ENCODE peak calls at places on chromosomes 5 and 9, in six cellular contexts. One of them, this sample, is unnamed.

GRCh38 chr9:96069821-96070220 is 194.3 kb downstream of the ERCC6L2 start:
- DNase-seq in CD8-positive, alpha-beta T cell: no peak
- DNase-seq in CD4-positive, alpha-beta T cell: no peak
- DNase-seq in PC-3: no peak
- DNase-seq in kidney epithelial cell: no peak
- DNase-seq in WERI-Rb-1: no peak
- DNase-seq in this sample: no peak

GRCh38 chr5:43294226-43294625 is 19.0 kb downstream of the HMGCS1 start:
- DNase-seq in PC-3: peak; percentile 61
- DNase-seq in CD8-positive, alpha-beta T cell: no peak
- DNase-seq in kidney epithelial cell: no peak
- DNase-seq in CD4-positive, alpha-beta T cell: no peak
- DNase-seq in WERI-Rb-1: no peak
- DNase-seq in this sample: no peak

GRCh38 chr9:10045598-10045997 is 567.2 kb downstream of the PTPRD start:
- DNase-seq in CD8-positive, alpha-beta T cell: no peak
- DNase-seq in WERI-Rb-1: no peak
- DNase-seq in PC-3: peak; percentile 28
- DNase-seq in kidney epithelial cell: no peak
- DNase-seq in CD4-positive, alpha-beta T cell: no peak
- DNase-seq in this sample: no peak

GRCh38 chr5:90096415-90097081 is 313.0 kb downstream of the CETN3 start:
- DNase-seq in CD8-positive, alpha-beta T cell: no peak
- DNase-seq in PC-3: peak; percentile 91
- DNase-seq in kidney epithelial cell: peak; percentile 48
- DNase-seq in CD4-positive, alpha-beta T cell: no peak
- DNase-seq in WERI-Rb-1: no peak
- DNase-seq in this sample: no peak

GRCh38 chr5:135657536-135658307 is 78.9 kb upstream of the CXCL14 start:
- DNase-seq in kidney epithelial cell: no peak
- DNase-seq in CD4-positive, alpha-beta T cell: no peak
- DNase-seq in WERI-Rb-1: no peak
- DNase-seq in CD8-positive, alpha-beta T cell: no peak
- DNase-seq in PC-3: no peak
- DNase-seq in this sample: no peak

GRCh38 chr9:5448016-5448415 is 2.3 kb upstream of the CD274 start:
- DNase-seq in WERI-Rb-1: no peak
- DNase-seq in CD8-positive, alpha-beta T cell: no peak
- DNase-seq in PC-3: no peak
- DNase-seq in kidney epithelial cell: no peak
- DNase-seq in CD4-positive, alpha-beta T cell: no peak
- DNase-seq in this sample: no peak

GRCh38 chr5:1594336-1595106 is 70.8 kb upstream of the LPCAT1 start:
- DNase-seq in CD8-positive, alpha-beta T cell: peak; percentile 91
- DNase-seq in kidney epithelial cell: peak; percentile 21
- DNase-seq in CD4-positive, alpha-beta T cell: peak; percentile 51
- DNase-seq in PC-3: peak; percentile 22
- DNase-seq in WERI-Rb-1: peak; percentile 83
- DNase-seq in this sample: peak; percentile 87

GRCh38 chr9:79928661-79929060 is 356.9 kb downstream of the TLE4 start:
- DNase-seq in PC-3: no peak
- DNase-seq in CD8-positive, alpha-beta T cell: no peak
- DNase-seq in WERI-Rb-1: no peak
- DNase-seq in CD4-positive, alpha-beta T cell: no peak
- DNase-seq in kidney epithelial cell: no peak
- DNase-seq in this sample: no peak

GRCh38 chr9:70902705-70903131 is 218.7 kb downstream of the TRPM3 start:
- DNase-seq in CD4-positive, alpha-beta T cell: no peak
- DNase-seq in CD8-positive, alpha-beta T cell: no peak
- DNase-seq in kidney epithelial cell: peak; percentile 99
- DNase-seq in WERI-Rb-1: no peak
- DNase-seq in PC-3: peak; percentile 78
- DNase-seq in this sample: no peak

GRCh38 chr9:34374905-34375552 is 1.7 kb downstream of the MYORG start:
- DNase-seq in WERI-Rb-1: no peak
- DNase-seq in CD8-positive, alpha-beta T cell: no peak
- DNase-seq in PC-3: peak; percentile 54
- DNase-seq in CD4-positive, alpha-beta T cell: no peak
- DNase-seq in kidney epithelial cell: no peak
- DNase-seq in this sample: no peak

GRCh38 chr9:135344523-135344901 is 135.1 kb upstream of the PPP1R26 start:
- DNase-seq in kidney epithelial cell: no peak
- DNase-seq in CD4-positive, alpha-beta T cell: no peak
- DNase-seq in PC-3: no peak
- DNase-seq in CD8-positive, alpha-beta T cell: no peak
- DNase-seq in WERI-Rb-1: peak; percentile 42
- DNase-seq in this sample: no peak

GRCh38 chr9:128927731-128928411 is 7.1 kb downstream of the PHYHD1 start:
- DNase-seq in WERI-Rb-1: peak; percentile 77
- DNase-seq in PC-3: peak; percentile 62
- DNase-seq in CD8-positive, alpha-beta T cell: peak; percentile 77
- DNase-seq in CD4-positive, alpha-beta T cell: peak; percentile 42
- DNase-seq in kidney epithelial cell: no peak
- DNase-seq in this sample: peak; percentile 68

GRCh38 chr5:180274695-180275094 is 17.2 kb downstream of the MAPK9 start:
- DNase-seq in CD8-positive, alpha-beta T cell: no peak
- DNase-seq in CD4-positive, alpha-beta T cell: no peak
- DNase-seq in PC-3: no peak
- DNase-seq in kidney epithelial cell: no peak
- DNase-seq in WERI-Rb-1: no peak
- DNase-seq in this sample: no peak

GRCh38 chr5:138716456-138716924 is 36.7 kb upstream of the CTNNA1 start:
- DNase-seq in CD4-positive, alpha-beta T cell: no peak
- DNase-seq in CD8-positive, alpha-beta T cell: no peak
- DNase-seq in WERI-Rb-1: no peak
- DNase-seq in PC-3: peak; percentile 8
- DNase-seq in kidney epithelial cell: no peak
- DNase-seq in this sample: no peak

GRCh38 chr5:5592541-5592940 is 170.1 kb downstream of the ICE1 start:
- DNase-seq in PC-3: peak; percentile 25
- DNase-seq in WERI-Rb-1: no peak
- DNase-seq in CD4-positive, alpha-beta T cell: no peak
- DNase-seq in kidney epithelial cell: no peak
- DNase-seq in CD8-positive, alpha-beta T cell: no peak
- DNase-seq in this sample: no peak

GRCh38 chr5:167629634-167630033 is 661.8 kb upstream of the WWC1 start:
- DNase-seq in CD4-positive, alpha-beta T cell: no peak
- DNase-seq in WERI-Rb-1: no peak
- DNase-seq in CD8-positive, alpha-beta T cell: no peak
- DNase-seq in kidney epithelial cell: no peak
- DNase-seq in PC-3: no peak
- DNase-seq in this sample: no peak

GRCh38 chr5:52134013-52134650 is 653.6 kb upstream of the ITGA1 start:
- DNase-seq in CD4-positive, alpha-beta T cell: no peak
- DNase-seq in CD8-positive, alpha-beta T cell: no peak
- DNase-seq in PC-3: no peak
- DNase-seq in WERI-Rb-1: no peak
- DNase-seq in kidney epithelial cell: no peak
- DNase-seq in this sample: no peak

GRCh38 chr5:100518377-100518776 is 16.8 kb upstream of the FAM174A start:
- DNase-seq in PC-3: no peak
- DNase-seq in CD8-positive, alpha-beta T cell: no peak
- DNase-seq in CD4-positive, alpha-beta T cell: no peak
- DNase-seq in WERI-Rb-1: no peak
- DNase-seq in kidney epithelial cell: no peak
- DNase-seq in this sample: no peak

GRCh38 chr5:100516285-100516684 is 18.9 kb upstream of the FAM174A start:
- DNase-seq in CD8-positive, alpha-beta T cell: no peak
- DNase-seq in PC-3: no peak
- DNase-seq in WERI-Rb-1: no peak
- DNase-seq in CD4-positive, alpha-beta T cell: no peak
- DNase-seq in kidney epithelial cell: no peak
- DNase-seq in this sample: no peak

GRCh38 chr5:100519075-100519474 is 16.1 kb upstream of the FAM174A start:
- DNase-seq in WERI-Rb-1: no peak
- DNase-seq in CD8-positive, alpha-beta T cell: no peak
- DNase-seq in PC-3: no peak
- DNase-seq in kidney epithelial cell: no peak
- DNase-seq in CD4-positive, alpha-beta T cell: no peak
- DNase-seq in this sample: no peak

GRCh38 chr5:100520348-100520747 is 14.8 kb upstream of the FAM174A start:
- DNase-seq in kidney epithelial cell: no peak
- DNase-seq in CD8-positive, alpha-beta T cell: no peak
- DNase-seq in PC-3: peak; percentile 16
- DNase-seq in WERI-Rb-1: no peak
- DNase-seq in CD4-positive, alpha-beta T cell: no peak
- DNase-seq in this sample: no peak

GRCh38 chr5:100517301-100517974 is 17.7 kb upstream of the FAM174A start:
- DNase-seq in PC-3: peak; percentile 45
- DNase-seq in CD8-positive, alpha-beta T cell: no peak
- DNase-seq in WERI-Rb-1: no peak
- DNase-seq in kidney epithelial cell: no peak
- DNase-seq in CD4-positive, alpha-beta T cell: no peak
- DNase-seq in this sample: no peak
- TF ChIP-seq CTCF in PC-3: no peak
- TF ChIP-seq CTCF in CD8-positive, alpha-beta T cell: no peak
- TF ChIP-seq CTCF in WERI-Rb-1: no peak
- TF ChIP-seq CTCF in kidney epithelial cell: no peak
- TF ChIP-seq CTCF in CD4-positive, alpha-beta T cell: no peak
- TF ChIP-seq CTCF in this sample: no peak

GRCh38 chr9:37760416-37761165 is 7.0 kb downstream of the TRMT10B start:
- DNase-seq in WERI-Rb-1: no peak
- DNase-seq in PC-3: peak; percentile 16
- DNase-seq in CD8-positive, alpha-beta T cell: no peak
- DNase-seq in kidney epithelial cell: peak; percentile 18
- DNase-seq in CD4-positive, alpha-beta T cell: no peak
- DNase-seq in this sample: no peak

GRCh38 chr9:37761511-37761910 is 7.9 kb downstream of the TRMT10B start:
- DNase-seq in kidney epithelial cell: no peak
- DNase-seq in WERI-Rb-1: no peak
- DNase-seq in CD4-positive, alpha-beta T cell: no peak
- DNase-seq in PC-3: no peak
- DNase-seq in CD8-positive, alpha-beta T cell: no peak
- DNase-seq in this sample: no peak

GRCh38 chr9:37752646-37753488 is 738 bp upstream of the TRMT10B start:
- DNase-seq in WERI-Rb-1: no peak
- DNase-seq in PC-3: no peak
- DNase-seq in CD8-positive, alpha-beta T cell: no peak
- DNase-seq in kidney epithelial cell: no peak
- DNase-seq in CD4-positive, alpha-beta T cell: no peak
- DNase-seq in this sample: no peak

GRCh38 chr9:37753489-37754190 is at the start of gene TRMT10B:
- DNase-seq in CD8-positive, alpha-beta T cell: peak; percentile 80
- DNase-seq in WERI-Rb-1: peak; percentile 68
- DNase-seq in CD4-positive, alpha-beta T cell: peak; percentile 52
- DNase-seq in PC-3: peak; percentile 61
- DNase-seq in kidney epithelial cell: peak; percentile 34
- DNase-seq in this sample: peak; percentile 74

GRCh38 chr9:37758747-37759146 is 5.1 kb downstream of the TRMT10B start:
- DNase-seq in WERI-Rb-1: no peak
- DNase-seq in CD8-positive, alpha-beta T cell: no peak
- DNase-seq in CD4-positive, alpha-beta T cell: no peak
- DNase-seq in kidney epithelial cell: no peak
- DNase-seq in PC-3: no peak
- DNase-seq in this sample: no peak
- TF ChIP-seq CTCF in WERI-Rb-1: no peak
- TF ChIP-seq CTCF in CD8-positive, alpha-beta T cell: no peak
- TF ChIP-seq CTCF in CD4-positive, alpha-beta T cell: no peak
- TF ChIP-seq CTCF in kidney epithelial cell: no peak
- TF ChIP-seq CTCF in PC-3: no peak
- TF ChIP-seq CTCF in this sample: no peak

GRCh38 chr9:134297082-134297415 is 29.2 kb upstream of the RXRA start:
- DNase-seq in WERI-Rb-1: no peak
- DNase-seq in kidney epithelial cell: no peak
- DNase-seq in CD8-positive, alpha-beta T cell: no peak
- DNase-seq in PC-3: no peak
- DNase-seq in CD4-positive, alpha-beta T cell: no peak
- DNase-seq in this sample: no peak
- TF ChIP-seq CTCF in WERI-Rb-1: no peak
- TF ChIP-seq CTCF in kidney epithelial cell: no peak
- TF ChIP-seq CTCF in CD8-positive, alpha-beta T cell: no peak
- TF ChIP-seq CTCF in PC-3: no peak
- TF ChIP-seq CTCF in CD4-positive, alpha-beta T cell: no peak
- TF ChIP-seq CTCF in this sample: no peak

GRCh38 chr5:123530728-123531127 is 18.8 kb downstream of the CSNK1G3 start:
- DNase-seq in WERI-Rb-1: no peak
- DNase-seq in kidney epithelial cell: no peak
- DNase-seq in CD8-positive, alpha-beta T cell: no peak
- DNase-seq in CD4-positive, alpha-beta T cell: no peak
- DNase-seq in PC-3: no peak
- DNase-seq in this sample: no peak
- TF ChIP-seq CTCF in WERI-Rb-1: no peak
- TF ChIP-seq CTCF in kidney epithelial cell: no peak
- TF ChIP-seq CTCF in CD8-positive, alpha-beta T cell: no peak
- TF ChIP-seq CTCF in CD4-positive, alpha-beta T cell: no peak
- TF ChIP-seq CTCF in PC-3: no peak
- TF ChIP-seq CTCF in this sample: no peak

DNA sequence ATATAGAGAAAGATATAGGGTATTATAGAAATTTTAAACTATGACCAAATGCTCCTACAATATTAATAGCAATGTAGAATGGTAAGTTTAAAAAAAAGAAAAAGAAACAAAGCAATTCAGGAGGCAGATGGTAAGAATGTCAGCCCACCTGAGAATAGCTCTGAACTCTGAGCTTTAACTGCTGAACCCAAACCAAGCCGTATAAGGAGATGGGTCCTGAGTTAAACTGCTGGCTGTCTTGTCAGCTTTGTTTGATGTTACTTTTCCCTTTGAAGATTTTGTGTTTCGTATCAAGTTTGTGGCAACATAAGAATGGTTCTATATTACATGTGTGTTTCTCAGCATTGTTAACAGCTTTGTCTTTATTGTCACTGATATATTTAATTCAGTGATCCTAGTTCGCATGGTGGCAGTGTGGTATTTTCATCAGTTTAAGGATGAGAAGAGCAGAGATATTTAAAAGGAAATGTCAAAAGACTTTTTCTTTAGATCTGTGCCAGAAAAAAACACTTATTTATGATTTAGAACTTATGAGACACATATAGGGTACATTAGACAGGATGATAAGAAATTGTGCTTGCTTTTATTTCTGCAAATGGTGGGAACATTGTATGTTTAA is 390.1 kb downstream of the CCDC171 start:
- DNase-seq in CD8-positive, alpha-beta T cell: no peak
- DNase-seq in WERI-Rb-1: no peak
- DNase-seq in PC-3: no peak
- DNase-seq in CD4-positive, alpha-beta T cell: no peak
- DNase-seq in kidney epithelial cell: no peak
- DNase-seq in this sample: no peak
- TF ChIP-seq CTCF in CD8-positive, alpha-beta T cell: no peak
- TF ChIP-seq CTCF in WERI-Rb-1: no peak
- TF ChIP-seq CTCF in PC-3: no peak
- TF ChIP-seq CTCF in CD4-positive, alpha-beta T cell: no peak
- TF ChIP-seq CTCF in kidney epithelial cell: no peak
- TF ChIP-seq CTCF in this sample: no peak

GRCh38 chr5:14451866-14452265 is 129.7 kb upstream of the OTULINL start:
- DNase-seq in CD8-positive, alpha-beta T cell: no peak
- DNase-seq in kidney epithelial cell: no peak
- DNase-seq in PC-3: no peak
- DNase-seq in WERI-Rb-1: no peak
- DNase-seq in CD4-positive, alpha-beta T cell: no peak
- DNase-seq in this sample: peak; percentile 43
- TF ChIP-seq CTCF in CD8-positive, alpha-beta T cell: no peak
- TF ChIP-seq CTCF in kidney epithelial cell: no peak
- TF ChIP-seq CTCF in PC-3: no peak
- TF ChIP-seq CTCF in WERI-Rb-1: no peak
- TF ChIP-seq CTCF in CD4-positive, alpha-beta T cell: no peak
- TF ChIP-seq CTCF in this sample: no peak

GRCh38 chr5:101943784-101944183 is 352.3 kb downstream of the SLCO4C1 start:
- DNase-seq in CD4-positive, alpha-beta T cell: no peak
- DNase-seq in kidney epithelial cell: no peak
- DNase-seq in CD8-positive, alpha-beta T cell: no peak
- DNase-seq in WERI-Rb-1: no peak
- DNase-seq in PC-3: peak; percentile 38
- DNase-seq in this sample: no peak

GRCh38 chr5:101937041-101937440 is 359.0 kb downstream of the SLCO4C1 start:
- DNase-seq in CD8-positive, alpha-beta T cell: no peak
- DNase-seq in kidney epithelial cell: no peak
- DNase-seq in PC-3: no peak
- DNase-seq in WERI-Rb-1: no peak
- DNase-seq in CD4-positive, alpha-beta T cell: no peak
- DNase-seq in this sample: no peak

GRCh38 chr5:101942321-101942882 is 353.7 kb downstream of the SLCO4C1 start:
- DNase-seq in kidney epithelial cell: peak; percentile 9
- DNase-seq in WERI-Rb-1: peak; percentile 17
- DNase-seq in PC-3: peak; percentile 68
- DNase-seq in CD4-positive, alpha-beta T cell: no peak
- DNase-seq in CD8-positive, alpha-beta T cell: no peak
- DNase-seq in this sample: no peak
- TF ChIP-seq CTCF in kidney epithelial cell: peak; percentile 81
- TF ChIP-seq CTCF in WERI-Rb-1: peak; percentile 84
- TF ChIP-seq CTCF in PC-3: peak; percentile 87
- TF ChIP-seq CTCF in CD4-positive, alpha-beta T cell: no peak
- TF ChIP-seq CTCF in CD8-positive, alpha-beta T cell: no peak
- TF ChIP-seq CTCF in this sample: peak; percentile 52